ENCODE peak calls at places on chromosomes 11 and 22, in seven cellular contexts. A is fibroblast of mammary gland, B is HFFc6, F is AG08395, S is NCI-H1436, L is GDM1, P is non-pigmented ciliary epithelial cell. I is an unnamed sample.

GRCh38 chr11:20161923-20162322 is 1.6 kb upstream of the DBX1 start:
- DNase-seq in A (no peak), B (no peak), F (no peak), S (no peak), L (no peak), P (no peak), I (no peak)

GRCh38 chr11:46594785-46595184 is 962 bp upstream of the AMBRA1 start:
- DNase-seq in A (no peak), B (no peak), F (no peak), S (no peak), L (no peak), P (no peak), I (no peak)

GRCh38 chr11:128734439-128735224 is 40.8 kb downstream of the FLI1 start:
- DNase-seq in A (no peak), B (no peak), F (no peak), S (no peak), L (no peak), P (no peak), I (no peak)

GRCh38 chr11:5809122-5809519 is 397 bp downstream of the OR52N2 start:
- DNase-seq in A (peak), B (no peak), F (no peak), S (no peak), L (peak), P (no peak), I (no peak)

GRCh38 chr11:126079640-126080205 is 17.1 kb upstream of the CDON start:
- DNase-seq in A (no peak), B (no peak), F (no peak), S (peak), L (no peak), P (no peak), I (no peak)

GRCh38 chr11:128336203-128336602 is 251.2 kb downstream of the ETS1 start:
- DNase-seq in A (peak), B (peak), F (peak), S (no peak), L (no peak), P (no peak), I (no peak)

GRCh38 chr11:71936825-71937224 is 8.0 kb downstream of the RNF121 start:
- DNase-seq in A (peak), B (peak), F (no peak), S (no peak), L (no peak), P (peak), I (no peak)

GRCh38 chr11:22347857-22348496 is 9.8 kb downstream of the SLC17A6 start:
- DNase-seq in A (no peak), B (no peak), F (no peak), S (no peak), L (no peak), P (no peak), I (no peak)

GRCh38 chr22:29270475-29271271 is 2.6 kb downstream of the EWSR1 start:
- DNase-seq in A (peak), B (peak), F (no peak), S (no peak), L (no peak), P (no peak), I (no peak)

GRCh38 chr11:118415739-118416068 is 14.3 kb downstream of the ATP5MG start:
- DNase-seq in A (peak), B (peak), F (peak), S (no peak), L (peak), P (peak), I (no peak)